ENCODE peak calls at places on chromosomes 4 and X, in five cellular contexts. M is H9, F is mesendoderm, J is IMR-90, U is mesenchymal stem cell. C is an unnamed sample. For H3K4me1, the result is how much of the 10 kb centered on the place peaks cover.

GRCh38 chr4:51895158-51895557 is 52.2 kb downstream of the DCUN1D4 start:
- DNase-seq in J (no peak), M (no peak), F (no peak), U (no peak), C (no peak)

GRCh38 chr4:38330321-38330720 is 333.7 kb upstream of the KLF3 start:
- DNase-seq in M (no peak), F (peak), J (no peak), U (no peak), C (no peak)

GRCh38 chr4:182808673-182809416 is 108.3 kb downstream of the DCTD start:
- DNase-seq in M (no peak), U (peak), J (peak), F (no peak), C (no peak)

GRCh38 chrX:129600981-129601424 is 53.8 kb downstream of the APLN start:
- DNase-seq in U (peak), J (peak), M (no peak), F (peak), C (no peak)

GRCh38 chr4:164613761-164614277 is 140.1 kb upstream of the SMIM31 start:
- DNase-seq in M (no peak), F (no peak), U (no peak), J (no peak), C (no peak)

GRCh38 chrX:10854594-10854993 is 234.2 kb upstream of the MID1 start:
- DNase-seq in M (no peak), J (no peak), U (no peak), F (peak), C (no peak)

GRCh38 chr4:108555701-108556100 is 64.7 kb upstream of the RPL34 start:
- DNase-seq in J (no peak), F (no peak), U (no peak), M (no peak), C (no peak)

GRCh38 chrX:66863721-66864120 is 224.8 kb upstream of the EDA2R start:
- DNase-seq in J (no peak), U (no peak), F (no peak), M (no peak), C (no peak)

GRCh38 chr4:66974665-66975064 is 570.6 kb downstream of the CENPC start:
- DNase-seq in J (no peak), M (no peak), U (no peak), F (no peak), C (no peak)

GRCh38 chr4:141570290-141570689 is 66.1 kb upstream of the IL15 start:
- DNase-seq in J (no peak), F (no peak), M (no peak), U (no peak), C (no peak)

GRCh38 chr4:80732010-80732409 is 298.5 kb upstream of the BMP3 start:
- DNase-seq in M (no peak), F (no peak), J (peak), U (no peak), C (no peak)

GRCh38 chrX:41412261-41413167 is 34.6 kb upstream of the NYX start:
- DNase-seq in U (peak), J (no peak), M (no peak), F (no peak), C (no peak)

GRCh38 chrX:46547857-46548256 is 2.6 kb upstream of the ZNF674 start:
- DNase-seq in J (peak), F (peak), M (no peak), U (peak), C (no peak)

GRCh38 chr4:97507587-97508245 is 635.6 kb downstream of the STPG2 start:
- DNase-seq in J (no peak), M (no peak), F (peak), U (no peak), C (no peak)

GRCh38 chr4:67725132-67725531 is 24.2 kb upstream of the UBA6 start:
- DNase-seq in F (no peak), J (no peak), U (no peak), M (no peak), C (no peak)

GRCh38 chr4:5524451-5524850 is 183.9 kb downstream of the EVC2 start:
- DNase-seq in M (no peak), F (no peak), U (no peak), J (no peak), C (no peak)

GRCh38 chr4:110266136-110266535 is 67.7 kb upstream of the ELOVL6 start:
- DNase-seq in M (no peak), F (no peak), J (no peak), U (no peak), C (no peak)

GRCh38 chr4:70838972-70839536 is 636 bp downstream of the GRSF1 start:
- DNase-seq in J (peak), M (peak), U (peak), F (peak), C (peak)

GRCh38 chrX:5236096-5236495 is 992.6 kb downstream of the NLGN4X start:
- DNase-seq in M (peak), U (peak), F (peak), J (no peak), C (no peak)

GRCh38 chrX:11080721-11081120 is 30.4 kb upstream of the HCCS start:
- DNase-seq in F (no peak), M (no peak), U (no peak), J (no peak), C (no peak)

DNA sequence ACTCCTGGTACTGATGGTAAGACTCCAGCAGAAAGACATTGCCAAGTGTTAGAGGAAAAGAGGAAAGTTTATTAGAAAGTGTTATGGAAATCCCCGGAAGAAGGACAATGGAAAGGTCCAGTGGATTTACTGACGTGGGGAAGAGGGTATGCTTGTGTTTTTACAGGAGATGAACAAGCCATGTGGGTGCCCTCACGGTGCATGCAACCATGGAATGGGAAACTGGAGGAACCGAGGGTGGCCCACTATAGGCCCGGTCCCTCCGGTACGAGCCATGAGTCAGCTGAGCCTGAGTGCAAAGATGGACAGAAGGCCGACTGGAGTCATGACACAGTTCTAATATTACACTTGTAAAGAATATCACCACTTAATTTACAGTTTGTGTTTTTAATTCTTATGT is 123.3 kb upstream of the ZCCHC13 start:
- DNase-seq in J (no peak), F (no peak), M (no peak), U (no peak), C (no peak)
- H3K4ac ChIP-seq in J (no peak), F (no peak), M (no peak), U (no peak), C (no peak)

DNA sequence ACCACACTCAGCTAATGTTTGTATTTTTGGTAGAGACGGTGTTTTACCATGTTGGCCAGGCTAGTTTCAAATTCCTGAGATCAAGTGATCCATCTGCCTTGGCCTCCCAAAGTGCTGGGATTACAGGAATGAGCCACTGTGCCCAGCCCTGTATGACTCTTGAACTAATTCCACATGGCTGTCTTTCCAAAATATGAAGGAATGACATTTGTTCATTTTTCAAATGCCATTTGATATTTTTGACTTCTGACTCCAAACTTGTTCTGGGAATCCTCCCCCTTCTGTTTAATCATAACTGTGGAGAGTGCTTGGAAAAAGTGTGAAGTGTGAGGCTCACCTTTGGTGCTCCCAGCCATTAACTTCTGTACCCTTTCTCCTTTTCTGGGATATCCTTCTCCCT is 119.2 kb downstream of the NHS start:
- DNase-seq in U (no peak), F (no peak), M (no peak), J (no peak), C (no peak)
- H3K4me1 ChIP-seq in U (under half), F (under half), M (under half), J (under half), C (under half)

DNA sequence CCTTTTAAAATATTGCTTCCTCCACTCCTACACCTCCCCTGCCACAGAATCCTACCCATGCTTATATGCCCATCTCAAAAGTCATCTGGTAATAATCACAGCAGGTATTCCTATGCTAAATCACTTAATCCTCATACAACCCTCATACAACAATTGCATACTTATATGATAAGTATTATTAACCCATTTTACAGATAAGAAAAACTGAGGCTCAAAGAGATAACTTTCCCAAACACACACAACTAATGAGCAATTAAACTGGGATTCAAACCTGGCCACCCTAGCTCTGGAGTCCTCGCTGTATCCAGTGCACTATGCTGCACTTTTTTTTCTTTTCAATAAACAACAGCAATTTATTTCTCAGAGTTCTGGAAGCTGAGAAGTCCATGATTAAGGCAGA is 99.8 kb upstream of the TSPAN5 start:
- DNase-seq in M (no peak), F (no peak), J (no peak), U (no peak), C (no peak)
- H2BK5ac ChIP-seq in M (no peak), F (no peak), J (no peak), U (no peak), C (no peak)

GRCh38 chrX:101539116-101539515 is 11.2 kb upstream of the ARMCX1 start:
- DNase-seq in F (no peak), U (no peak), J (no peak), M (no peak), C (no peak)
- H3K4ac ChIP-seq in F (no peak), U (no peak), J (no peak), M (no peak), C (no peak)

DNA sequence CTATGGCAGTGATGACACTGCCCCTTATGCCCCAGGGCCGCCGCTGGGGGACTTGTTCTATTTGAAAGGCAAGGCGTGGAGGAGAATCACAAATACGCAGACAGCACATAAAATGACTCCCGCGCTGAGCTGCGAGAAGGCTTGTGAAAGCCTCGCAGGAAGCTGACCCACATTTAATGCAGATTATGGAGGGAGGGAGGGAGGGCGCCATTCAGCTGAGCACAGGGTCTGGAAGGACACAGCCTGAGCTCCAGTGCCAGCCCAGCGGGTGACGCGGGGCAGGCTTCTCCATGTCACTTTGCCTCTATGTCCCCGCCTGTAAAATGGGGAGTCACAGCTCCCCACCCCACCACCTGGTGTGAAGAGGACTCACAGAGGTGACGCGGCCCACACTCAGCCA is 14.3 kb downstream of the ABLIM2 start:
- DNase-seq in J (no peak), F (peak), M (peak), U (no peak), C (no peak)
- H3K4me1 ChIP-seq in J (under half), F (under half), M (under half), U (under half), C (under half)

GRCh38 chr4:145774473-145774872 is 94.5 kb downstream of the C4orf51 start:
- DNase-seq in F (no peak), U (no peak), M (no peak), J (no peak), C (no peak)

GRCh38 chr4:145776208-145776607 is 96.3 kb downstream of the C4orf51 start:
- DNase-seq in M (no peak), F (no peak), J (no peak), U (no peak), C (no peak)

GRCh38 chr4:145775406-145775805 is 95.5 kb downstream of the C4orf51 start:
- DNase-seq in U (no peak), F (peak), M (no peak), J (no peak), C (no peak)

GRCh38 chr4:145772347-145772746 is 92.4 kb downstream of the C4orf51 start:
- DNase-seq in F (no peak), M (no peak), U (no peak), J (no peak), C (no peak)

GRCh38 chr4:145773581-145774234 is 93.8 kb downstream of the C4orf51 start:
- DNase-seq in J (no peak), U (no peak), M (no peak), F (no peak), C (no peak)
- H2BK5ac ChIP-seq in J (no peak), U (no peak), M (no peak), F (no peak), C (no peak)

C was measured in neuronal stem cell.